ENCODE peak calls at places on chromosomes 4 and X, in four cellular contexts. D, E, H and Y are unnamed samples.

GRCh38 chr4:160091631-160092030 is 988.8 kb downstream of the RAPGEF2 start:
- DNase-seq in D (no peak), E (no peak), H (no peak), Y (no peak)

GRCh38 chr4:102299708-102300107 is 45.6 kb downstream of the SLC39A8 start:
- DNase-seq in E (peak), H (no peak), D (no peak), Y (peak)

GRCh38 chr4:107379054-107379869 is 340.8 kb downstream of the PAPSS1 start:
- DNase-seq in E (peak), D (no peak), H (peak), Y (no peak)

GRCh38 chr4:156954598-156954997 is 17.0 kb downstream of the PDGFC start:
- DNase-seq in D (no peak), E (no peak), H (no peak), Y (peak)

GRCh38 chrX:2572740-2573139 is 72.0 kb upstream of the DHRSX start:
- DNase-seq in D (no peak), E (peak), H (no peak), Y (no peak)

GRCh38 chr4:71184195-71184781 is 154.5 kb upstream of the SLC4A4 start:
- DNase-seq in H (no peak), D (no peak), E (peak), Y (peak)

GRCh38 chr4:141853091-141853734 is 216.8 kb downstream of the IL15 start:
- DNase-seq in H (no peak), E (no peak), D (no peak), Y (no peak)

GRCh38 chr4:10051536-10052135 is 30.3 kb upstream of the SLC2A9 start:
- DNase-seq in H (no peak), D (no peak), E (no peak), Y (no peak)

GRCh38 chr4:42646013-42646784 is 10.7 kb downstream of the ATP8A1 start:
- DNase-seq in E (no peak), H (no peak), D (no peak), Y (no peak)

GRCh38 chrX:33336783-33337182 is 125.4 kb upstream of the DMD start:
- DNase-seq in E (peak), D (no peak), H (no peak), Y (peak)

GRCh38 chr4:6591305-6591704 is 16.3 kb downstream of the MAN2B2 start:
- DNase-seq in D (peak), H (no peak), E (no peak), Y (no peak)

GRCh38 chrX:63050225-63050624 is 300.9 kb downstream of the SPIN4 start:
- DNase-seq in H (no peak), E (no peak), D (no peak), Y (no peak)

GRCh38 chr4:83293305-83294046 is 8.9 kb upstream of the COQ2 start:
- DNase-seq in E (no peak), D (no peak), H (no peak), Y (no peak)

GRCh38 chr4:153573221-153573620 is 107.1 kb downstream of the TMEM131L start:
- DNase-seq in E (no peak), H (no peak), D (no peak), Y (no peak)

GRCh38 chr4:52106701-52107100 is 55.6 kb downstream of the SPATA18 start:
- DNase-seq in D (no peak), E (peak), H (no peak), Y (no peak)

GRCh38 chr4:168587326-168588125 is 90.7 kb downstream of the PALLD start:
- DNase-seq in H (peak), E (peak), D (no peak), Y (no peak)

GRCh38 chrX:34619920-34620319 is 37.2 kb downstream of the TMEM47 start:
- DNase-seq in E (no peak), D (no peak), H (no peak), Y (no peak)

GRCh38 chr4:148834804-148835598 is 392.8 kb upstream of the NR3C2 start:
- DNase-seq in D (no peak), E (peak), H (peak), Y (peak)

GRCh38 chr4:3879681-3880594 is 113.8 kb downstream of the ADRA2C start:
- DNase-seq in H (no peak), D (no peak), E (peak), Y (peak)

GRCh38 chr4:69727924-69728323 is 32.5 kb downstream of the SULT1B1 start:
- DNase-seq in E (no peak), H (no peak), D (no peak), Y (no peak)

GRCh38 chr4:102321260-102321991 is 23.9 kb downstream of the SLC39A8 start:
- DNase-seq in D (no peak), E (peak), H (no peak), Y (no peak)

GRCh38 chrX:148928803-148929202 is 428.4 kb downstream of the AFF2 start:
- DNase-seq in E (peak), D (no peak), H (peak), Y (no peak)

GRCh38 chrX:110173192-110174175 is 144.4 kb downstream of the AMMECR1 start:
- DNase-seq in D (no peak), H (no peak), E (peak), Y (no peak)

GRCh38 chrX:9644335-9644734 is 121.3 kb downstream of the GPR143 start:
- DNase-seq in E (no peak), D (peak), H (no peak), Y (no peak)

GRCh38 chr4:71338846-71339593 is at the start of gene SLC4A4:
- DNase-seq in D (no peak), E (peak), H (peak), Y (no peak)

GRCh38 chr4:19583827-19584569 is 667.7 kb upstream of the SLIT2 start:
- DNase-seq in E (peak), H (no peak), D (no peak), Y (no peak)

GRCh38 chrX:7110821-7111276 is 36.7 kb upstream of the STS start:
- DNase-seq in D (no peak), E (no peak), H (no peak), Y (no peak)

GRCh38 chrX:9627827-9628406 is 137.7 kb downstream of the GPR143 start:
- DNase-seq in H (no peak), E (peak), D (no peak), Y (no peak)